ENCODE peak calls at places on chromosomes 4 and X, in ten cellular contexts. One of them, this sample, is unnamed.

GRCh38 chr4:138161351-138161750 is 80.8 kb downstream of the SLC7A11 start:
- DNase-seq in astrocyte of the cerebellum: no peak
- DNase-seq in lower lobe of right lung: no peak
- DNase-seq in cardiac muscle cell: no peak
- DNase-seq in OCI-LY7: no peak
- DNase-seq in GM13976: no peak
- DNase-seq in omental fat pad: no peak
- DNase-seq in B cell: no peak
- DNase-seq in fibroblast of pulmonary artery: no peak
- DNase-seq in AG09309: no peak
- DNase-seq in this sample: no peak

GRCh38 chr4:73662709-73663546 is 42.7 kb upstream of the RASSF6 start:
- DNase-seq in astrocyte of the cerebellum: peak
- DNase-seq in lower lobe of right lung: no peak
- DNase-seq in cardiac muscle cell: no peak
- DNase-seq in OCI-LY7: peak
- DNase-seq in GM13976: peak
- DNase-seq in omental fat pad: no peak
- DNase-seq in B cell: no peak
- DNase-seq in fibroblast of pulmonary artery: peak
- DNase-seq in AG09309: peak
- DNase-seq in this sample: no peak

GRCh38 chr4:182145360-182145905 is 97.8 kb upstream of the TENM3 start:
- DNase-seq in astrocyte of the cerebellum: no peak
- DNase-seq in lower lobe of right lung: no peak
- DNase-seq in cardiac muscle cell: no peak
- DNase-seq in OCI-LY7: no peak
- DNase-seq in GM13976: no peak
- DNase-seq in omental fat pad: no peak
- DNase-seq in B cell: no peak
- DNase-seq in fibroblast of pulmonary artery: no peak
- DNase-seq in AG09309: no peak
- DNase-seq in this sample: no peak

GRCh38 chr4:38980903-38981676 is 51.1 kb downstream of the TMEM156 start:
- DNase-seq in astrocyte of the cerebellum: peak
- DNase-seq in lower lobe of right lung: no peak
- DNase-seq in cardiac muscle cell: no peak
- DNase-seq in OCI-LY7: no peak
- DNase-seq in GM13976: peak
- DNase-seq in omental fat pad: no peak
- DNase-seq in B cell: no peak
- DNase-seq in fibroblast of pulmonary artery: peak
- DNase-seq in AG09309: peak
- DNase-seq in this sample: peak

GRCh38 chrX:16042980-16043379 is 80.4 kb upstream of the GRPR start:
- DNase-seq in astrocyte of the cerebellum: no peak
- DNase-seq in lower lobe of right lung: no peak
- DNase-seq in cardiac muscle cell: no peak
- DNase-seq in OCI-LY7: no peak
- DNase-seq in GM13976: no peak
- DNase-seq in omental fat pad: no peak
- DNase-seq in B cell: no peak
- DNase-seq in fibroblast of pulmonary artery: no peak
- DNase-seq in AG09309: no peak
- DNase-seq in this sample: no peak

GRCh38 chr4:15144249-15144966 is 142.1 kb downstream of the CPEB2 start:
- DNase-seq in astrocyte of the cerebellum: no peak
- DNase-seq in lower lobe of right lung: no peak
- DNase-seq in cardiac muscle cell: no peak
- DNase-seq in OCI-LY7: no peak
- DNase-seq in GM13976: no peak
- DNase-seq in omental fat pad: no peak
- DNase-seq in B cell: no peak
- DNase-seq in fibroblast of pulmonary artery: no peak
- DNase-seq in AG09309: no peak
- DNase-seq in this sample: no peak

GRCh38 chr4:185885075-185885474 is 73.1 kb upstream of the SORBS2 start:
- DNase-seq in astrocyte of the cerebellum: no peak
- DNase-seq in lower lobe of right lung: no peak
- DNase-seq in cardiac muscle cell: no peak
- DNase-seq in OCI-LY7: no peak
- DNase-seq in GM13976: no peak
- DNase-seq in omental fat pad: no peak
- DNase-seq in B cell: no peak
- DNase-seq in fibroblast of pulmonary artery: no peak
- DNase-seq in AG09309: no peak
- DNase-seq in this sample: no peak

GRCh38 chr4:8264106-8264505 is 5.4 kb upstream of the HTRA3 start:
- DNase-seq in astrocyte of the cerebellum: no peak
- DNase-seq in lower lobe of right lung: no peak
- DNase-seq in cardiac muscle cell: no peak
- DNase-seq in OCI-LY7: no peak
- DNase-seq in GM13976: no peak
- DNase-seq in omental fat pad: no peak
- DNase-seq in B cell: no peak
- DNase-seq in fibroblast of pulmonary artery: no peak
- DNase-seq in AG09309: no peak
- DNase-seq in this sample: no peak

GRCh38 chr4:81421346-81422218 is 50.1 kb downstream of the RASGEF1B start:
- DNase-seq in astrocyte of the cerebellum: peak
- DNase-seq in lower lobe of right lung: no peak
- DNase-seq in cardiac muscle cell: no peak
- DNase-seq in OCI-LY7: peak
- DNase-seq in GM13976: peak
- DNase-seq in omental fat pad: no peak
- DNase-seq in B cell: peak
- DNase-seq in fibroblast of pulmonary artery: peak
- DNase-seq in AG09309: no peak
- DNase-seq in this sample: no peak

GRCh38 chrX:97474933-97475332 is 591.2 kb downstream of the RPA4 start:
- DNase-seq in astrocyte of the cerebellum: no peak
- DNase-seq in lower lobe of right lung: no peak
- DNase-seq in cardiac muscle cell: no peak
- DNase-seq in OCI-LY7: no peak
- DNase-seq in GM13976: no peak
- DNase-seq in omental fat pad: no peak
- DNase-seq in B cell: no peak
- DNase-seq in fibroblast of pulmonary artery: no peak
- DNase-seq in AG09309: no peak
- DNase-seq in this sample: no peak

GRCh38 chrX:15567267-15567666 is 33.5 kb downstream of the ACE2 start:
- DNase-seq in astrocyte of the cerebellum: no peak
- DNase-seq in lower lobe of right lung: no peak
- DNase-seq in cardiac muscle cell: no peak
- DNase-seq in OCI-LY7: no peak
- DNase-seq in GM13976: no peak
- DNase-seq in omental fat pad: no peak
- DNase-seq in B cell: no peak
- DNase-seq in fibroblast of pulmonary artery: no peak
- DNase-seq in AG09309: no peak
- DNase-seq in this sample: no peak

GRCh38 chr4:8182858-8183725 is 16.0 kb upstream of the SH3TC1 start:
- DNase-seq in astrocyte of the cerebellum: peak
- DNase-seq in lower lobe of right lung: peak
- DNase-seq in cardiac muscle cell: no peak
- DNase-seq in OCI-LY7: no peak
- DNase-seq in GM13976: no peak
- DNase-seq in omental fat pad: no peak
- DNase-seq in B cell: no peak
- DNase-seq in fibroblast of pulmonary artery: peak
- DNase-seq in AG09309: peak
- DNase-seq in this sample: no peak

DNA sequence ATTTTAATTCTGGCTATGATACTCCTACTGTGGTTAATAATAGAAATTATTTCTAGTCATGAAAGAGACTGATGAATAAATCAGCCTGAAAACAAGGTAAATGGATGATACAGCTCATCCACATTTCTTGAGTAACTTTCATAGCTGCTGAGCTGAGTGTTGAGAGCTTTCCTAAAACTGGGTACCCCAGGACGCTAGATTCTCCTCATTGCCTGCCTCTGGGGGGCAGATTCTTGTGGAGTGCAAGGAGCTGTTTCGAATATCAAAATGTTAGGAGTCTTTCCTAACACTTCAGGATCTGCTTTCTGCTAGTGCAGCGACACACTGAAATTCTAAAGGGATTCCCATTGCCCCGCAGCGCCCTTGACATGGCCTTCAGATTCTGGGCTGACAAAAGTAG is 2.1 kb downstream of the MND1 start:
- DNase-seq in astrocyte of the cerebellum: no peak
- DNase-seq in lower lobe of right lung: no peak
- DNase-seq in cardiac muscle cell: peak
- DNase-seq in OCI-LY7: peak
- DNase-seq in GM13976: no peak
- DNase-seq in omental fat pad: no peak
- DNase-seq in B cell: no peak
- DNase-seq in fibroblast of pulmonary artery: no peak
- DNase-seq in AG09309: no peak
- DNase-seq in this sample: no peak
- TF ChIP-seq CTCF in astrocyte of the cerebellum: peak
- TF ChIP-seq CTCF in lower lobe of right lung: no peak
- TF ChIP-seq CTCF in cardiac muscle cell: peak
- TF ChIP-seq CTCF in OCI-LY7: peak
- TF ChIP-seq CTCF in GM13976: no peak
- TF ChIP-seq CTCF in omental fat pad: no peak
- TF ChIP-seq CTCF in B cell: no peak
- TF ChIP-seq CTCF in fibroblast of pulmonary artery: peak
- TF ChIP-seq CTCF in AG09309: no peak
- TF ChIP-seq CTCF in this sample: no peak

GRCh38 chr4:142141201-142141600 is 504.8 kb downstream of the IL15 start:
- DNase-seq in astrocyte of the cerebellum: no peak
- DNase-seq in lower lobe of right lung: no peak
- DNase-seq in cardiac muscle cell: no peak
- DNase-seq in OCI-LY7: no peak
- DNase-seq in GM13976: no peak
- DNase-seq in omental fat pad: no peak
- DNase-seq in B cell: no peak
- DNase-seq in fibroblast of pulmonary artery: no peak
- DNase-seq in AG09309: no peak
- DNase-seq in this sample: no peak
- TF ChIP-seq CTCF in astrocyte of the cerebellum: no peak
- TF ChIP-seq CTCF in lower lobe of right lung: no peak
- TF ChIP-seq CTCF in cardiac muscle cell: no peak
- TF ChIP-seq CTCF in OCI-LY7: no peak
- TF ChIP-seq CTCF in GM13976: no peak
- TF ChIP-seq CTCF in omental fat pad: no peak
- TF ChIP-seq CTCF in B cell: no peak
- TF ChIP-seq CTCF in fibroblast of pulmonary artery: no peak
- TF ChIP-seq CTCF in AG09309: no peak
- TF ChIP-seq CTCF in this sample: no peak

GRCh38 chrX:57453901-57454300 is 137.9 kb upstream of the ZXDB start:
- DNase-seq in astrocyte of the cerebellum: no peak
- DNase-seq in lower lobe of right lung: no peak
- DNase-seq in cardiac muscle cell: peak
- DNase-seq in OCI-LY7: peak
- DNase-seq in GM13976: peak
- DNase-seq in omental fat pad: no peak
- DNase-seq in B cell: peak
- DNase-seq in fibroblast of pulmonary artery: peak
- DNase-seq in AG09309: no peak
- DNase-seq in this sample: peak
- TF ChIP-seq CTCF in astrocyte of the cerebellum: no peak
- TF ChIP-seq CTCF in lower lobe of right lung: peak
- TF ChIP-seq CTCF in cardiac muscle cell: peak
- TF ChIP-seq CTCF in OCI-LY7: peak
- TF ChIP-seq CTCF in GM13976: peak
- TF ChIP-seq CTCF in omental fat pad: no peak
- TF ChIP-seq CTCF in B cell: peak
- TF ChIP-seq CTCF in fibroblast of pulmonary artery: peak
- TF ChIP-seq CTCF in AG09309: peak
- TF ChIP-seq CTCF in this sample: peak

GRCh38 chrX:120365320-120365719 is 3.4 kb downstream of the ATP1B4 start:
- DNase-seq in astrocyte of the cerebellum: no peak
- DNase-seq in lower lobe of right lung: peak
- DNase-seq in cardiac muscle cell: peak
- DNase-seq in OCI-LY7: peak
- DNase-seq in GM13976: peak
- DNase-seq in omental fat pad: no peak
- DNase-seq in B cell: peak
- DNase-seq in fibroblast of pulmonary artery: peak
- DNase-seq in AG09309: no peak
- DNase-seq in this sample: peak
- TF ChIP-seq CTCF in astrocyte of the cerebellum: peak
- TF ChIP-seq CTCF in lower lobe of right lung: peak
- TF ChIP-seq CTCF in cardiac muscle cell: peak
- TF ChIP-seq CTCF in OCI-LY7: peak
- TF ChIP-seq CTCF in GM13976: peak
- TF ChIP-seq CTCF in omental fat pad: no peak
- TF ChIP-seq CTCF in B cell: peak
- TF ChIP-seq CTCF in fibroblast of pulmonary artery: peak
- TF ChIP-seq CTCF in AG09309: peak
- TF ChIP-seq CTCF in this sample: peak

GRCh38 chr4:1008840-1009646 is 2.4 kb upstream of the FGFRL1 start:
- DNase-seq in astrocyte of the cerebellum: no peak
- DNase-seq in lower lobe of right lung: peak
- DNase-seq in cardiac muscle cell: no peak
- DNase-seq in OCI-LY7: peak
- DNase-seq in GM13976: no peak
- DNase-seq in omental fat pad: no peak
- DNase-seq in B cell: peak
- DNase-seq in fibroblast of pulmonary artery: no peak
- DNase-seq in AG09309: no peak
- DNase-seq in this sample: peak

GRCh38 chr4:1011022-1011694 is at the start of gene FGFRL1:
- DNase-seq in astrocyte of the cerebellum: peak
- DNase-seq in lower lobe of right lung: peak
- DNase-seq in cardiac muscle cell: peak
- DNase-seq in OCI-LY7: peak
- DNase-seq in GM13976: peak
- DNase-seq in omental fat pad: peak
- DNase-seq in B cell: peak
- DNase-seq in fibroblast of pulmonary artery: peak
- DNase-seq in AG09309: peak
- DNase-seq in this sample: peak

GRCh38 chr4:1010522-1011021 is 854 bp upstream of the FGFRL1 start:
- DNase-seq in astrocyte of the cerebellum: no peak
- DNase-seq in lower lobe of right lung: peak
- DNase-seq in cardiac muscle cell: no peak
- DNase-seq in OCI-LY7: peak
- DNase-seq in GM13976: no peak
- DNase-seq in omental fat pad: peak
- DNase-seq in B cell: peak
- DNase-seq in fibroblast of pulmonary artery: peak
- DNase-seq in AG09309: peak
- DNase-seq in this sample: peak

GRCh38 chr4:1012031-1012739 is 759 bp downstream of the FGFRL1 start:
- DNase-seq in astrocyte of the cerebellum: peak
- DNase-seq in lower lobe of right lung: peak
- DNase-seq in cardiac muscle cell: peak
- DNase-seq in OCI-LY7: peak
- DNase-seq in GM13976: no peak
- DNase-seq in omental fat pad: no peak
- DNase-seq in B cell: peak
- DNase-seq in fibroblast of pulmonary artery: no peak
- DNase-seq in AG09309: no peak
- DNase-seq in this sample: peak

GRCh38 chr4:1009647-1010521 is 1.5 kb upstream of the FGFRL1 start:
- DNase-seq in astrocyte of the cerebellum: no peak
- DNase-seq in lower lobe of right lung: peak
- DNase-seq in cardiac muscle cell: peak
- DNase-seq in OCI-LY7: peak
- DNase-seq in GM13976: peak
- DNase-seq in omental fat pad: no peak
- DNase-seq in B cell: peak
- DNase-seq in fibroblast of pulmonary artery: peak
- DNase-seq in AG09309: no peak
- DNase-seq in this sample: peak
- TF ChIP-seq CTCF in astrocyte of the cerebellum: peak
- TF ChIP-seq CTCF in lower lobe of right lung: no peak
- TF ChIP-seq CTCF in cardiac muscle cell: peak
- TF ChIP-seq CTCF in OCI-LY7: no peak
- TF ChIP-seq CTCF in GM13976: no peak
- TF ChIP-seq CTCF in omental fat pad: no peak
- TF ChIP-seq CTCF in B cell: peak
- TF ChIP-seq CTCF in fibroblast of pulmonary artery: no peak
- TF ChIP-seq CTCF in AG09309: no peak
- TF ChIP-seq CTCF in this sample: peak